ENCODE peak calls at places on chromosomes 12 and 14, in eight cellular contexts. I, O, Y, F, G, H, A and K are unnamed samples.
A peak's percentile ranks its signal among the peaks of the same experiment; 100 is the strongest.

GRCh38 chr14:68655961-68656360 is 136.9 kb downstream of the ZFP36L1 start:
- DNase-seq in G (peak; percentile 43), H (peak; percentile 58), A (peak; percentile 44), Y (no peak), O (no peak), F (no peak), I (no peak), K (peak; percentile 82)

GRCh38 chr14:100534528-100535286 is 52.5 kb downstream of the BEGAIN start:
- DNase-seq in H (peak; percentile 47), G (peak; percentile 48), I (no peak), O (no peak), Y (no peak), F (no peak), A (no peak), K (no peak)

GRCh38 chr12:28879379-28879778 is 269.7 kb upstream of the FAR2 start:
- DNase-seq in Y (no peak), I (no peak), O (no peak), H (no peak), F (no peak), A (no peak), G (no peak), K (no peak)

GRCh38 chr14:45253754-45254300 is 825 bp upstream of the MIS18BP1 start:
- DNase-seq in A (no peak), H (no peak), F (no peak), O (peak; percentile 73), I (no peak), Y (no peak), G (no peak), K (no peak)

GRCh38 chr12:28457785-28458184 is 267.5 kb downstream of the CCDC91 start:
- DNase-seq in F (no peak), O (no peak), H (no peak), I (no peak), Y (no peak), A (no peak), G (no peak), K (no peak)

GRCh38 chr12:132557291-132557968 is 53.0 kb downstream of the LRCOL1 start:
- DNase-seq in F (no peak), I (no peak), H (no peak), Y (no peak), A (no peak), G (no peak), O (no peak), K (no peak)

GRCh38 chr12:56877195-56878009 is 56.8 kb downstream of the SDR9C7 start:
- DNase-seq in F (peak; percentile 8), O (no peak), Y (no peak), I (no peak), A (no peak), G (no peak), H (no peak), K (no peak)

GRCh38 chr14:73723411-73723798 is 9.2 kb upstream of the PNMA1 start:
- DNase-seq in F (peak; percentile 60), A (no peak), G (no peak), Y (no peak), H (no peak), I (no peak), O (no peak), K (no peak)

GRCh38 chr12:30301291-30301690 is 394.4 kb downstream of the IPO8 start:
- DNase-seq in Y (no peak), G (no peak), I (no peak), O (no peak), A (no peak), H (no peak), F (no peak), K (no peak)